ENCODE peak calls at places on chromosome 3, in ten cellular contexts. D, Y, I, L, J, W, X, K, N and A are unnamed samples.

GRCh38 chr3:127444761-127445160 is 145.8 kb downstream of the TPRA1 start:
- DNase-seq in D (no peak), Y (no peak), I (no peak), L (no peak), J (no peak), W (no peak), X (peak; percentile 14), K (peak; percentile 13), N (peak; percentile 17), A (no peak)

GRCh38 chr3:32453346-32453745 is 49.3 kb downstream of the CMTM6 start:
- DNase-seq in D (no peak), Y (no peak), I (no peak), L (no peak), J (no peak), W (no peak), X (no peak), K (no peak), N (no peak), A (no peak)

GRCh38 chr3:78580691-78581090 is 1187.1 kb downstream of the ROBO1 start:
- DNase-seq in D (no peak), Y (no peak), I (peak; percentile 5), L (no peak), J (peak; percentile 37), W (no peak), X (no peak), K (no peak), N (no peak), A (no peak)

GRCh38 chr3:182491571-182491970 is 301.7 kb upstream of the ATP11B start:
- DNase-seq in D (no peak), Y (no peak), I (no peak), L (no peak), J (no peak), W (no peak), X (no peak), K (no peak), N (no peak), A (no peak)

GRCh38 chr3:38173834-38174418 is 8.6 kb downstream of the OXSR1 start:
- DNase-seq in D (no peak), Y (no peak), I (no peak), L (no peak), J (no peak), W (no peak), X (no peak), K (no peak), N (no peak), A (no peak)

GRCh38 chr3:33218446-33219174 is at the start of gene SUSD5:
- DNase-seq in D (peak; percentile 30), Y (peak; percentile 34), I (peak; percentile 38), L (peak; percentile 9), J (no peak), W (no peak), X (no peak), K (no peak), N (no peak), A (no peak)

GRCh38 chr3:107897471-107898180 is 193.2 kb downstream of the CD47 start:
- DNase-seq in D (no peak), Y (no peak), I (no peak), L (no peak), J (no peak), W (no peak), X (no peak), K (no peak), N (no peak), A (no peak)

GRCh38 chr3:5572168-5572567 is 384.7 kb downstream of the EDEM1 start:
- DNase-seq in D (no peak), Y (no peak), I (no peak), L (no peak), J (no peak), W (no peak), X (no peak), K (no peak), N (no peak), A (no peak)

GRCh38 chr3:114838025-114838424 is 309.1 kb downstream of the ZBTB20 start:
- DNase-seq in D (no peak), Y (no peak), I (no peak), L (no peak), J (no peak), W (no peak), X (no peak), K (no peak), N (no peak), A (no peak)

GRCh38 chr3:58009749-58010535 is 1.7 kb downstream of the FLNB start:
- DNase-seq in D (no peak), Y (peak; percentile 77), I (peak; percentile 77), L (peak; percentile 69), J (peak; percentile 85), W (no peak), X (peak; percentile 80), K (no peak), N (peak; percentile 72), A (no peak)

GRCh38 chr3:4504340-4505261 is 11.5 kb downstream of the ITPR1 start:
- DNase-seq in D (no peak), Y (no peak), I (no peak), L (peak; percentile 3), J (peak; percentile 43), W (no peak), X (no peak), K (peak; percentile 49), N (no peak), A (peak; percentile 31)

DNA sequence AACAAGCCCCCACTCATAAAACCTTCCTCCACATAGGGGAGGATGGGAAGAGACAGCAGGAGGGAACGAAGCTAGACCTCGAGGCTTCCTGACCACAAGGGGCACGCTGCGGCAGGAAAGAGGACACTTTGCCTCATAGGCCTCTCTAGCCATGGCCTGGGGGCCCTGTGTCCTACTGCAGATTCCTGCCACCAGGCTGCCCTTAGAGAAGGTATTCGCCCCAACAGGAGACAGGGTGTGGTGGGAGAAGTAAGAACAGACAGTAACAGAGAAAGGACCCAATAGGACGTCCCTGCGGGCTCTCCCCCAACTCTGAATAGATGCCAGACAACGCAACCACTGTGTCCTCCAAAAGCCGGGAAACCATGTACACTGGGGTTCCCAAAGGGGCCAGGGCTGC is 36.8 kb downstream of the ADCY5 start:
- DNase-seq in D (no peak), Y (no peak), I (no peak), L (no peak), J (no peak), W (no peak), X (no peak), K (no peak), N (no peak), A (no peak)
- TF ChIP-seq CTCF in D (no peak), Y (no peak), I (peak; percentile 10), L (no peak), J (no peak), W (no peak), X (no peak), K (no peak), N (no peak), A (no peak)

DNA sequence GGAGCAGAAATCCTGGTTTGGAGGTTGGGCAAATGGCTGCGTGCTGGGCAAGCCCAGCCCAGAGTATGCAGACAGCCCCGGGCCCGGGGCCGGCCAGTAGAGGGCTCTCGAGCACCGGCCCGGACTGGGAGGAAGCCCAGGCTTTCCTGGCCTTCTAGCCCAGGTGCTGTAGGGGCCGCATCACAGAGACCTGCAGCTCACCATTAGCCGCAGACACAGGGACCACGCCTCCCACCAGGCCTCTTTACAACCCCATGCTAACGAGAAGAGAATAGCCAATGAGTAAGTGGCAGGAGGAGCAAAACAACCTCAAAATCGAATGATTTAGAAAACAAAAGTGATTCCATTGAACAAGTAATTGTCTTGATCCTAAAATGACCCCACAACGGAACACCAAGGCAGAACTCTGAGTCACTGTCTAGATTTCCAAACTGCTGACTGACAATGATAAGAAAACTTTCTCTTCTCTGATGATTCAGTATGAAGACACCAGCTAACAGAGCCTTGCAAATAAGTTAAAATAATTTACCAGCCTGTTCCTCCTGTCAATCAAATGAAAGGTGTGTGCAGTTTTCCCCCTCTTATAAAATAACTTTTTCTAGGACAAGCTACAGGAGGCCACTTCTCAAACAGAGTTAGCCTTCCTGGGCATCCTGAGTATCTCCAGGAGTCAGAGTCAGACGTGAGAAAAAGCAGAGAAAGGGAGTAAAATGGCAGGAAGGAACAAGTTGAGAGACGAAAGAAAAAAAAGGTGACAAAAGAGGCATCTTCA is 102.2 kb downstream of the DGKG start:
- DNase-seq in D (peak; percentile 82), Y (peak; percentile 81), I (peak; percentile 90), L (peak; percentile 88), J (peak; percentile 92), W (no peak), X (peak; percentile 82), K (peak; percentile 74), N (peak; percentile 67), A (peak; percentile 71)
- TF ChIP-seq CTCF in D (peak; percentile 99), Y (peak; percentile 93), I (peak; percentile 84), L (peak; percentile 85), J (peak; percentile 96), W (peak; percentile 96), X (peak; percentile 85), K (peak; percentile 81), N (peak; percentile 77), A (peak; percentile 89)

GRCh38 chr3:157354722-157355121 is 81.9 kb upstream of the PTX3 start:
- DNase-seq in D (no peak), Y (no peak), I (peak; percentile 36), L (no peak), J (peak; percentile 79), W (no peak), X (no peak), K (no peak), N (no peak), A (peak; percentile 6)

GRCh38 chr3:157355276-157355675 is 81.4 kb upstream of the PTX3 start:
- DNase-seq in D (no peak), Y (no peak), I (no peak), L (no peak), J (no peak), W (no peak), X (no peak), K (no peak), N (no peak), A (no peak)

GRCh38 chr3:157354254-157354653 is 82.4 kb upstream of the PTX3 start:
- DNase-seq in D (no peak), Y (no peak), I (no peak), L (no peak), J (no peak), W (no peak), X (no peak), K (no peak), N (no peak), A (no peak)

GRCh38 chr3:157353657-157354056 is 83.0 kb upstream of the PTX3 start:
- DNase-seq in D (no peak), Y (no peak), I (no peak), L (no peak), J (no peak), W (no peak), X (no peak), K (no peak), N (no peak), A (no peak)

DNA sequence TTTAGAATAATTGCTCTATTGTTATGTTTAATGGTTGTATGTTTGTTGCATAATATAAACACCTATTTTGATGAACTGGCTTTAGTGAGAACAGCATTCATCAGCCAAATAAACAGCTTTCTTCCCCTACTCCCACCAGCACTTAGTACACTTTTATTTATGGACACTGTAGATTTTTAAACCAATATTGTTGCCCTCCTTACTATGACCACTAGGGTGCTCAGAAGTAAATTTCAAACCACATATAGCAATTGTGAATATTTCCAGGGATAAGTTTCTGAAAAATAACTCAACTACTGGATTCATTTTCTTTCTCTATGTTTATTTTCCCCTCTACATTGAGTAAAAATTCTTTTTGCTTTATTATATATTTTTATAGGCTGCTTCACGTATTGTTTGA is 84.7 kb upstream of the PTX3 start:
- DNase-seq in D (no peak), Y (no peak), I (no peak), L (peak; percentile 9), J (peak; percentile 30), W (no peak), X (no peak), K (no peak), N (no peak), A (no peak)
- TF ChIP-seq CTCF in D (peak; percentile 33), Y (peak; percentile 48), I (no peak), L (peak; percentile 20), J (peak; percentile 64), W (peak; percentile 30), X (no peak), K (no peak), N (peak; percentile 5), A (peak; percentile 20)

GRCh38 chr3:53550005-53550620 is 55.7 kb downstream of the CACNA1D start:
- DNase-seq in D (no peak), Y (no peak), I (no peak), L (no peak), J (no peak), W (no peak), X (no peak), K (no peak), N (no peak), A (no peak)
- TF ChIP-seq CTCF in D (no peak), Y (no peak), I (no peak), L (no peak), J (no peak), W (no peak), X (no peak), K (no peak), N (no peak), A (no peak)